ENCODE peak calls at places on chromosomes 7 and 10, in seven cellular contexts. Z, U, J, Y, Q, K and R are unnamed samples.

GRCh38 chr10:5832946-5833345 is 19.7 kb upstream of the GDI2 start:
- DNase-seq in K (no peak), U (no peak), J (no peak), Z (no peak), Y (no peak), Q (no peak), R (no peak)

GRCh38 chr10:116611153-116611545 is 9.6 kb upstream of the PNLIPRP2 start:
- DNase-seq in Z (no peak), U (no peak), Q (no peak), K (no peak), J (no peak), Y (no peak), R (no peak)

GRCh38 chr10:84695983-84696382 is 367.6 kb downstream of the CCSER2 start:
- DNase-seq in U (no peak), J (no peak), Z (no peak), Q (no peak), K (no peak), Y (no peak), R (no peak)

GRCh38 chr10:71083457-71083975 is 128.9 kb upstream of the UNC5B start:
- DNase-seq in Q (no peak), U (peak; percentile 17), Y (no peak), J (no peak), Z (no peak), K (no peak), R (no peak)

GRCh38 chr10:101481256-101481655 is 106.8 kb downstream of the POLL start:
- DNase-seq in Q (no peak), K (no peak), Z (no peak), U (no peak), Y (no peak), J (no peak), R (no peak)

GRCh38 chr10:124407451-124407850 is 11.3 kb downstream of the OAT start:
- DNase-seq in J (no peak), Y (no peak), Q (no peak), Z (no peak), K (no peak), U (no peak), R (no peak)

GRCh38 chr7:90455163-90456030 is 14.0 kb upstream of the PTTG1IP2 start:
- DNase-seq in U (no peak), Y (no peak), Z (no peak), K (peak; percentile 33), J (peak; percentile 11), Q (no peak), R (no peak)

GRCh38 chr10:93752761-93753160 is 5.0 kb upstream of the LGI1 start:
- DNase-seq in Y (no peak), K (no peak), J (no peak), U (no peak), Q (no peak), Z (no peak), R (no peak)